ENCODE peak calls at places on chromosomes 6 and 20, in five cellular contexts. One of them, this sample, is unnamed.

GRCh38 chr6:113184291-113184690 is 672.9 kb upstream of the MARCKS start:
- DNase-seq in HFF-Myc: no peak
- DNase-seq in fibroblast of pulmonary artery: peak
- DNase-seq in CD8-positive, alpha-beta memory T cell: no peak
- DNase-seq in epithelial cell of esophagus: no peak
- DNase-seq in this sample: peak

GRCh38 chr6:87373377-87373776 is 28.8 kb downstream of the C6orf163 start:
- DNase-seq in fibroblast of pulmonary artery: no peak
- DNase-seq in CD8-positive, alpha-beta memory T cell: no peak
- DNase-seq in epithelial cell of esophagus: no peak
- DNase-seq in HFF-Myc: no peak
- DNase-seq in this sample: no peak

GRCh38 chr6:30891816-30892553 is 7.7 kb downstream of the DDR1 start:
- DNase-seq in epithelial cell of esophagus: no peak
- DNase-seq in HFF-Myc: no peak
- DNase-seq in fibroblast of pulmonary artery: no peak
- DNase-seq in CD8-positive, alpha-beta memory T cell: no peak
- DNase-seq in this sample: no peak

GRCh38 chr6:105318660-105319059 is 84.2 kb downstream of the PREP start:
- DNase-seq in CD8-positive, alpha-beta memory T cell: no peak
- DNase-seq in epithelial cell of esophagus: peak
- DNase-seq in HFF-Myc: no peak
- DNase-seq in fibroblast of pulmonary artery: peak
- DNase-seq in this sample: peak

GRCh38 chr20:33948480-33948879 is 45.2 kb upstream of the RALY start:
- DNase-seq in fibroblast of pulmonary artery: no peak
- DNase-seq in CD8-positive, alpha-beta memory T cell: no peak
- DNase-seq in epithelial cell of esophagus: no peak
- DNase-seq in HFF-Myc: no peak
- DNase-seq in this sample: no peak

GRCh38 chr6:52876056-52876787 is 33.3 kb downstream of the GSTA3 start:
- DNase-seq in epithelial cell of esophagus: no peak
- DNase-seq in CD8-positive, alpha-beta memory T cell: no peak
- DNase-seq in fibroblast of pulmonary artery: peak
- DNase-seq in HFF-Myc: no peak
- DNase-seq in this sample: no peak

GRCh38 chr6:29071831-29072723 is 15.0 kb downstream of the OR2B3 start:
- DNase-seq in epithelial cell of esophagus: peak
- DNase-seq in HFF-Myc: peak
- DNase-seq in CD8-positive, alpha-beta memory T cell: no peak
- DNase-seq in fibroblast of pulmonary artery: peak
- DNase-seq in this sample: peak

GRCh38 chr6:145964948-145965366 is 799 bp upstream of the SHPRH start:
- DNase-seq in HFF-Myc: no peak
- DNase-seq in epithelial cell of esophagus: no peak
- DNase-seq in CD8-positive, alpha-beta memory T cell: peak
- DNase-seq in fibroblast of pulmonary artery: no peak
- DNase-seq in this sample: no peak

GRCh38 chr20:35776513-35777101 is 4.8 kb downstream of the PHF20 start:
- DNase-seq in epithelial cell of esophagus: peak
- DNase-seq in CD8-positive, alpha-beta memory T cell: no peak
- DNase-seq in fibroblast of pulmonary artery: peak
- DNase-seq in HFF-Myc: no peak
- DNase-seq in this sample: peak

GRCh38 chr6:89148016-89148750 is 2.3 kb downstream of the PM20D2 start:
- DNase-seq in HFF-Myc: no peak
- DNase-seq in epithelial cell of esophagus: no peak
- DNase-seq in CD8-positive, alpha-beta memory T cell: no peak
- DNase-seq in fibroblast of pulmonary artery: no peak
- DNase-seq in this sample: no peak

GRCh38 chr6:162538643-162539064 is 188.9 kb downstream of the PRKN start:
- DNase-seq in CD8-positive, alpha-beta memory T cell: no peak
- DNase-seq in epithelial cell of esophagus: no peak
- DNase-seq in fibroblast of pulmonary artery: no peak
- DNase-seq in HFF-Myc: no peak
- DNase-seq in this sample: no peak

GRCh38 chr20:48329676-48330644 is 497.8 kb downstream of the PREX1 start:
- DNase-seq in fibroblast of pulmonary artery: peak
- DNase-seq in epithelial cell of esophagus: peak
- DNase-seq in CD8-positive, alpha-beta memory T cell: no peak
- DNase-seq in HFF-Myc: no peak
- DNase-seq in this sample: peak

GRCh38 chr6:1619666-1620503 is 10.2 kb downstream of the FOXC1 start:
- DNase-seq in epithelial cell of esophagus: peak
- DNase-seq in HFF-Myc: no peak
- DNase-seq in fibroblast of pulmonary artery: no peak
- DNase-seq in CD8-positive, alpha-beta memory T cell: no peak
- DNase-seq in this sample: no peak
- H3K4me3 ChIP-seq in epithelial cell of esophagus: no peak
- H3K4me3 ChIP-seq in HFF-Myc: no peak
- H3K4me3 ChIP-seq in fibroblast of pulmonary artery: no peak
- H3K4me3 ChIP-seq in CD8-positive, alpha-beta memory T cell: no peak
- H3K4me3 ChIP-seq in this sample: no peak

GRCh38 chr20:31859998-31860380 is 10.3 kb downstream of the DUSP15 start:
- DNase-seq in CD8-positive, alpha-beta memory T cell: no peak
- DNase-seq in HFF-Myc: no peak
- DNase-seq in epithelial cell of esophagus: no peak
- DNase-seq in fibroblast of pulmonary artery: no peak
- DNase-seq in this sample: no peak

GRCh38 chr20:31861346-31862156 is 8.8 kb downstream of the DUSP15 start:
- DNase-seq in HFF-Myc: no peak
- DNase-seq in fibroblast of pulmonary artery: peak
- DNase-seq in epithelial cell of esophagus: peak
- DNase-seq in CD8-positive, alpha-beta memory T cell: peak
- DNase-seq in this sample: no peak

GRCh38 chr20:31859266-31859997 is 10.9 kb downstream of the DUSP15 start:
- DNase-seq in fibroblast of pulmonary artery: no peak
- DNase-seq in epithelial cell of esophagus: no peak
- DNase-seq in CD8-positive, alpha-beta memory T cell: no peak
- DNase-seq in HFF-Myc: no peak
- DNase-seq in this sample: no peak

GRCh38 chr20:31862157-31862470 is 8.2 kb downstream of the DUSP15 start:
- DNase-seq in fibroblast of pulmonary artery: no peak
- DNase-seq in epithelial cell of esophagus: no peak
- DNase-seq in HFF-Myc: no peak
- DNase-seq in CD8-positive, alpha-beta memory T cell: no peak
- DNase-seq in this sample: no peak

GRCh38 chr20:31860431-31861345 is 9.6 kb downstream of the DUSP15 start:
- DNase-seq in HFF-Myc: no peak
- DNase-seq in fibroblast of pulmonary artery: peak
- DNase-seq in CD8-positive, alpha-beta memory T cell: no peak
- DNase-seq in epithelial cell of esophagus: peak
- DNase-seq in this sample: no peak
- H3K4me3 ChIP-seq in HFF-Myc: peak
- H3K4me3 ChIP-seq in fibroblast of pulmonary artery: peak
- H3K4me3 ChIP-seq in CD8-positive, alpha-beta memory T cell: peak
- H3K4me3 ChIP-seq in epithelial cell of esophagus: peak
- H3K4me3 ChIP-seq in this sample: no peak

DNA sequence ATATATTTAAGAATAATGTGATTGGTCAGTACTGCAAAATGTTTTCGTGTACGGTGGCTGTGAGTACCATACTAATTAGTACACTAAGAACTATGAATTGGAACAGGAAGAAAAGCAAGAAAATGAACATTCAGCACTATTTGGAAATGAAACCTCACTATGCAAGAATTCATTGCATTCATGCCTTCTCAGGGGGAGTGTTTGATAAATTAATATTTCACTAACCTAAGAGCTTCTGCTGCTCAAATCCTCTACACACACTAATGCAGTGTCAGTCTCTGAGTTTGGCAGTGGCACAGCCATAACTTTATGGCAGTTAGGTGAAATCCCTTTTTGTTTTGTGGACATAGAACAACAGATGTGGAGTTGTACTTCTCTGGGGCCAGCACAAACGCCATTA is 60.1 kb downstream of the SLC16A10 start:
- DNase-seq in HFF-Myc: no peak
- DNase-seq in fibroblast of pulmonary artery: no peak
- DNase-seq in CD8-positive, alpha-beta memory T cell: no peak
- DNase-seq in epithelial cell of esophagus: no peak
- DNase-seq in this sample: no peak
- H3K4me3 ChIP-seq in HFF-Myc: no peak
- H3K4me3 ChIP-seq in fibroblast of pulmonary artery: no peak
- H3K4me3 ChIP-seq in CD8-positive, alpha-beta memory T cell: no peak
- H3K4me3 ChIP-seq in epithelial cell of esophagus: no peak
- H3K4me3 ChIP-seq in this sample: no peak

DNA sequence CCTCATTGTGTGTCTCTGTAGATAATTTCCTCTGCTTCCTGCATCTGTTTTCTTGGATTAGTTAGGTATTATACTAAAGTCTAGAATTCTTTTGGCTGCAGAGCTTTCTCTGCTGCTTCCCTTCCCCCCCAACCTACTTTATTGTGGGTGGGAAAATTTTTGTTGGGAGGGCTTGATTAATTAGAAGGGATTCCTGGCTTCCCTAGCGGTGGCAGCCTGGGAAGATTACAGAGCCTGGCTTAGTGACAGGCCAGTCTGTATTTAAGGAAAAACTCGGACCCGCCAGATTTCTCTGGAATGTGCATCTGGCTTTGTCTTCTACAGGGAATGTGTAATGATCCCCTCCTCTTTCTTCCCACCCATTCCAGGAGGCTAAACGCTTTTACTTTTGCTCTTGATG is 31.2 kb downstream of the SLX4IP start:
- DNase-seq in fibroblast of pulmonary artery: peak
- DNase-seq in epithelial cell of esophagus: no peak
- DNase-seq in HFF-Myc: no peak
- DNase-seq in CD8-positive, alpha-beta memory T cell: no peak
- DNase-seq in this sample: peak
- H3K4me3 ChIP-seq in fibroblast of pulmonary artery: no peak
- H3K4me3 ChIP-seq in epithelial cell of esophagus: no peak
- H3K4me3 ChIP-seq in HFF-Myc: no peak
- H3K4me3 ChIP-seq in CD8-positive, alpha-beta memory T cell: no peak
- H3K4me3 ChIP-seq in this sample: no peak

GRCh38 chr6:134187154-134187553 is 130.8 kb downstream of the SGK1 start:
- DNase-seq in epithelial cell of esophagus: no peak
- DNase-seq in CD8-positive, alpha-beta memory T cell: no peak
- DNase-seq in HFF-Myc: no peak
- DNase-seq in fibroblast of pulmonary artery: no peak
- DNase-seq in this sample: no peak

GRCh38 chr6:134182528-134182927 is 130.1 kb upstream of the SLC2A12 start:
- DNase-seq in CD8-positive, alpha-beta memory T cell: no peak
- DNase-seq in HFF-Myc: no peak
- DNase-seq in fibroblast of pulmonary artery: no peak
- DNase-seq in epithelial cell of esophagus: no peak
- DNase-seq in this sample: no peak

GRCh38 chr6:134185277-134185676 is 132.6 kb downstream of the SGK1 start:
- DNase-seq in epithelial cell of esophagus: no peak
- DNase-seq in fibroblast of pulmonary artery: no peak
- DNase-seq in HFF-Myc: no peak
- DNase-seq in CD8-positive, alpha-beta memory T cell: no peak
- DNase-seq in this sample: no peak

GRCh38 chr6:134186355-134186754 is 131.6 kb downstream of the SGK1 start:
- DNase-seq in HFF-Myc: no peak
- DNase-seq in epithelial cell of esophagus: no peak
- DNase-seq in fibroblast of pulmonary artery: no peak
- DNase-seq in CD8-positive, alpha-beta memory T cell: no peak
- DNase-seq in this sample: no peak

GRCh38 chr6:134183844-134184243 is 131.4 kb upstream of the SLC2A12 start:
- DNase-seq in HFF-Myc: no peak
- DNase-seq in epithelial cell of esophagus: no peak
- DNase-seq in fibroblast of pulmonary artery: no peak
- DNase-seq in CD8-positive, alpha-beta memory T cell: no peak
- DNase-seq in this sample: no peak
- H3K4me3 ChIP-seq in HFF-Myc: no peak
- H3K4me3 ChIP-seq in epithelial cell of esophagus: no peak
- H3K4me3 ChIP-seq in fibroblast of pulmonary artery: no peak
- H3K4me3 ChIP-seq in CD8-positive, alpha-beta memory T cell: no peak
- H3K4me3 ChIP-seq in this sample: no peak

GRCh38 chr6:138485005-138485545 is 14.2 kb downstream of the NHSL1 start:
- DNase-seq in CD8-positive, alpha-beta memory T cell: no peak
- DNase-seq in HFF-Myc: no peak
- DNase-seq in fibroblast of pulmonary artery: peak
- DNase-seq in epithelial cell of esophagus: no peak
- DNase-seq in this sample: peak
- H3K4me3 ChIP-seq in CD8-positive, alpha-beta memory T cell: no peak
- H3K4me3 ChIP-seq in HFF-Myc: no peak
- H3K4me3 ChIP-seq in fibroblast of pulmonary artery: peak
- H3K4me3 ChIP-seq in epithelial cell of esophagus: no peak
- H3K4me3 ChIP-seq in this sample: no peak

DNA sequence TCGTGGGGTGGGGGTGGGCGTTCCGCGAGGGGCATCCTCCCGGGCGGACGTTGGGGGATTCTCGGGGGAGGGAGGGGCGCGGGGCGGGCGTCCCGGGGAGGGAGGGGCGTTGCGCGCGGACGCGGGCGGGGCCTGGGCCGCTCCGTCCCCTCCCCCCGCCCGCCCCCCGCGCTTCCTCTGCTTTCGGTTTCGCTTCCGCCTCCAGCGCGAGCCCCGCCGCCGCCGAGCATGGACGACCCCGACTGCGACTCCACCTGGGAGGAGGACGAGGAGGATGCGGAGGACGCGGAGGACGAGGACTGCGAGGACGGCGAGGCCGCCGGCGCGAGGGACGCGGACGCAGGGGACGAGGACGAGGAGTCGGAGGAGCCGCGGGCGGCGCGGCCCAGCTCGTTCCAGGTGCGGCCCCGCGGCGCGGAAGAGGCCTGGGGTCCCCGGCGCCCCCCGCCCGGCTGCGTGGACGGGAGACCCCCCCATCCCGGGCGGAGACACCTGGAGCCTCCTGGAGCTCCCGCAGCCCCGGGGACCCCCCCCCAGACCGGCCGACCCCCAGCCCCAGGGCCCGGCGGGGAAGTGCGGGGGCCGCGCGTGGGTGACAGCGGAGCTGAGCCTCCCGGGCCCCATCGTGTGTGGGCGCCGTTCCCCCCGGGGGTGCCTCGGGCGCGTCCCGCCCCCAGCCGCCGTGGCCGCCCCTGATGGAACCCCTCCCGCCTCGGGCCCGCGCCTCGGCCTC is at the start of gene OGFR:
- DNase-seq in fibroblast of pulmonary artery: peak
- DNase-seq in CD8-positive, alpha-beta memory T cell: peak
- DNase-seq in HFF-Myc: no peak
- DNase-seq in epithelial cell of esophagus: peak
- DNase-seq in this sample: peak
- H3K4me3 ChIP-seq in fibroblast of pulmonary artery: peak
- H3K4me3 ChIP-seq in CD8-positive, alpha-beta memory T cell: peak
- H3K4me3 ChIP-seq in HFF-Myc: peak
- H3K4me3 ChIP-seq in epithelial cell of esophagus: peak
- H3K4me3 ChIP-seq in this sample: peak

DNA sequence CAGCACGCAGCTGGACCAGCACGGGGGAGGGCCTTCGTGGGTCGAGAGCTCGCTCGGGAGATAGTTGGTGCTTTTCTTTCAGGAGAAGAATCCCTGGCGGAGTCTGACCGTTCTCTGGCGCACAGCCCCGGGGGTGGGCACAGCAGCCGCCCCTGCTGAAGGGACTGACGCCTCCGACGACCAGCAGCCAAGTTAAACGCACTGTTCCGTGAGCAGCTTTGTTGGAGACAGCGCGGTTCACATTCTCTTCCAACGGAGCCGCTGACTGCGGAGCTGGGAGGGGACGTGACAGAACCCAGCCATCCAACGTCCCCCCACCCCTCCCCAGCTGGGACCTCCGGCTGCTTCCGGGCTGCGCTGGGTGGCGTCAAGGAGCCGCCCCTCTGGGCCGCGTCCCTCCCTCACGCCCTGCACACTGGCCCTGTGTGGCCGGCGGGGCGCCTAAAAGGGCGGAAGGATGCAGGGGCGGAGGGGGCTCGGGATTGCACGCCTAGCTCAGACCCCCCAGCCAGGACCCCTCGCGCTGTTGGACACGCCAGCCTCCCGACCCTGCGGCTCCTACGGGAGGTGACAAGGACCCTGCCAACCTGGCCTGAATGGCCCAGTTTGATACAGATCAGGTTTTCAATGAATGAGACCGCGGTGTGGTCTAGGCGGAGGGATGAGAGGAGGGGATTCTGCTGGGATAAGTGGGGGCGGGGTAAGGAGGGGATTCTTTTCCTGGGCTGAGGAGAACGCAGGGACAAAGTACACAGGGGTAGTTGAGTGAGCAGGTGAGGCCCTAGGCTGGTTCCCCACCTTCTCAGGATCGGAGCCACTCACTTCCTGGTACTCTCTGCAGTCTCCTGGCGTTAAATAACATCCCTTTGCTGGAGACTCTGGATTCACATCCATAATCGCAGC is 36.4 kb upstream of the KHDC1 start:
- DNase-seq in epithelial cell of esophagus: no peak
- DNase-seq in CD8-positive, alpha-beta memory T cell: no peak
- DNase-seq in fibroblast of pulmonary artery: no peak
- DNase-seq in HFF-Myc: no peak
- DNase-seq in this sample: no peak
- H3K4me3 ChIP-seq in epithelial cell of esophagus: peak
- H3K4me3 ChIP-seq in CD8-positive, alpha-beta memory T cell: no peak
- H3K4me3 ChIP-seq in fibroblast of pulmonary artery: peak
- H3K4me3 ChIP-seq in HFF-Myc: no peak
- H3K4me3 ChIP-seq in this sample: peak